ENCODE peak calls at places on chromosome 11, in eight cellular contexts. Z is GM23338; N is neuronal stem cell; K is heart left ventricle; M is CD8-positive, alpha-beta memory T cell; V is right atrium auricular region; E is mesendoderm; Y is ovary. B is an unnamed sample. For H3K27me3, the result is how much of the 10 kb centered on the place peaks cover.

GRCh38 chr11:93952082-93952780 is 68.9 kb upstream of the HEPHL1 start:
- DNase-seq in Z (no peak), N (no peak), K (no peak), M (no peak), V (no peak), E (no peak), Y (no peak), B (no peak)

GRCh38 chr11:9663699-9664275 is at the start of gene SWAP70:
- DNase-seq in Z (peak), N (peak), K (peak), M (peak), V (peak), E (peak), Y (peak), B (peak)

GRCh38 chr11:75103380-75104026 is 6.8 kb upstream of the OR2AT4 start:
- DNase-seq in Z (no peak), N (no peak), K (no peak), M (no peak), V (no peak), E (no peak), Y (no peak), B (no peak)

GRCh38 chr11:128424271-128424709 is 163.1 kb downstream of the ETS1 start:
- DNase-seq in Z (no peak), N (no peak), K (peak), M (no peak), V (peak), E (peak), Y (peak), B (no peak)

GRCh38 chr11:106585061-106585460 is 433.2 kb downstream of the GUCY1A2 start:
- DNase-seq in Z (peak), N (peak), K (no peak), M (no peak), V (no peak), E (peak), Y (no peak), B (no peak)

GRCh38 chr11:129636926-129637325 is 178.7 kb upstream of the TMEM45B start:
- DNase-seq in Z (no peak), N (no peak), K (no peak), M (no peak), V (no peak), E (no peak), Y (no peak), B (no peak)

GRCh38 chr11:19987243-19987870 is 172.9 kb downstream of the DBX1 start:
- DNase-seq in Z (no peak), N (no peak), K (no peak), M (no peak), V (no peak), E (peak), Y (no peak), B (no peak)

GRCh38 chr11:19953342-19953741 is 206.9 kb downstream of the DBX1 start:
- DNase-seq in Z (peak), N (no peak), K (no peak), M (no peak), V (no peak), E (peak), Y (no peak), B (no peak)

GRCh38 chr11:34915136-34916013 is 804 bp downstream of the APIP start:
- DNase-seq in Z (no peak), N (no peak), K (no peak), M (no peak), V (no peak), E (no peak), Y (no peak), B (no peak)

GRCh38 chr11:32440920-32441319 is 5.6 kb upstream of the WT1 start:
- DNase-seq in Z (peak), N (no peak), K (no peak), M (no peak), V (no peak), E (peak), Y (no peak), B (no peak)

GRCh38 chr11:11022126-11022730 is 164.4 kb upstream of the ZBED5 start:
- DNase-seq in Z (peak), N (no peak), K (no peak), M (no peak), V (no peak), E (no peak), Y (no peak), B (no peak)

GRCh38 chr11:71298761-71299181 is 46.4 kb upstream of the SHANK2 start:
- DNase-seq in Z (no peak), N (no peak), K (no peak), M (no peak), V (peak), E (no peak), Y (no peak), B (peak)
- H3K27me3 ChIP-seq in Z (under half), N (under half), K (under half), M (under half), V (under half), E (under half), Y (under half), B (under half)

DNA sequence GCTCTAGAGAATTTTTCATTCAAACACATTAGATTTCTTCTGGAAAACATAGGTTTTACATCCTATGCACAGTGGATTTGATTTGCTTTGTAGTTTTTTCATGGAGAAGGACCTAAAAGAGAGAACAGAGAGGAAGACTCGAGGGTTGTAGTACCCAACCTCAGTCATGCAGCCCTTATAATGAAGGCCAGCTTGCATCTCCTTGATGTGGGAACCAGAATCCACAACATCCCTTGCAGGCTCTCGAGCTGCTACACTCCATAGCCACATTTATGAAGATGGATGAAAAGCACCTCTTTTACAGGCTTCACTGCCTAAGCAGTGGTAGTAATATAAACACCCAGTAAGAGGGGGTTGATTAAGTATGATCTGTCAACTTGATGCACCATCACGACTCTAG is 9.5 kb upstream of the OR5B12 start:
- DNase-seq in Z (no peak), N (no peak), K (no peak), M (no peak), V (no peak), E (no peak), Y (no peak), B (no peak)
- H3K27me3 ChIP-seq in Z (under half), N (under half), K (under half), M (under half), V (under half), E (under half), Y (under half), B (under half)

GRCh38 chr11:1654388-1655167 is 25.0 kb downstream of the KRTAP5-5 start:
- DNase-seq in Z (no peak), N (no peak), K (no peak), M (no peak), V (no peak), E (no peak), Y (no peak), B (no peak)
- H3K27me3 ChIP-seq in Z (under half), N (under half), K (under half), M (under half), V (under half), E (under half), Y (under half), B (under half)

DNA sequence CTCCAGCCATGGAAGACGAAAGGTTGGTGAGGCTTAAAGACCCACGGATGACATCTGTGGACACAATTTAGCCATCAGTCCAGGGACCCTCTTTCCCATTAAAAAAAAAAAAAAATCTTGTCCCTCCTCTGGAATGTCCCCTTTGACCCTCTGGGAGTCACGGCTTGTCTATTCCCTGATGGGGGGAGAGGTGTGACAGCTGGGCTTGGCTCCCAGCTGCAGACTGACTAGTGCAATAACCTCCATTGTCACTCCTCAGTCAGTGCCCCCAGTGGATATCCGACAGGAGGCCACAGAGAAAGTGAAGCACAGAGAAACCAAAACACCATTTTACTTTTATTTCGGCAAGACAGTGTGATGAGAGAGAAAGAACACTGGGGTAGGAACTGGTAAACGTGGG is 2.7 kb upstream of the VSIG2 start:
- DNase-seq in Z (no peak), N (no peak), K (no peak), M (no peak), V (no peak), E (no peak), Y (no peak), B (no peak)
- H3K27me3 ChIP-seq in Z (half or more), N (half or more), K (under half), M (under half), V (under half), E (half or more), Y (under half), B (half or more)

GRCh38 chr11:79425463-79425862 is 15.4 kb downstream of the TENM4 start:
- DNase-seq in Z (no peak), N (no peak), K (no peak), M (no peak), V (no peak), E (no peak), Y (no peak), B (no peak)

GRCh38 chr11:79419120-79419519 is 21.7 kb downstream of the TENM4 start:
- DNase-seq in Z (no peak), N (no peak), K (no peak), M (no peak), V (no peak), E (peak), Y (no peak), B (peak)

GRCh38 chr11:79423736-79424135 is 17.1 kb downstream of the TENM4 start:
- DNase-seq in Z (no peak), N (no peak), K (no peak), M (no peak), V (no peak), E (no peak), Y (no peak), B (no peak)

GRCh38 chr11:79421820-79422219 is 19.0 kb downstream of the TENM4 start:
- DNase-seq in Z (no peak), N (no peak), K (no peak), M (no peak), V (no peak), E (peak), Y (no peak), B (no peak)

GRCh38 chr11:79422866-79423265 is 18.0 kb downstream of the TENM4 start:
- DNase-seq in Z (no peak), N (no peak), K (no peak), M (no peak), V (no peak), E (peak), Y (no peak), B (no peak)
- H3K27me3 ChIP-seq in Z (under half), N (under half), K (under half), M (under half), V (under half), E (under half), Y (under half), B (under half)

B was measured in stomach.